ENCODE peak calls at places on chromosomes 11 and 22, in ten cellular contexts. D, P, C, L, G, W, E, I, H and Y are unnamed samples.
A peak's percentile ranks its signal among the peaks of the same experiment; 100 is the strongest.

GRCh38 chr22:21849489-21849888 is 18.0 kb downstream of the MAPK1 start:
- DNase-seq in D (no peak), P (no peak), C (no peak), L (no peak), G (no peak), W (no peak), E (no peak), I (no peak), H (no peak), Y (no peak)

GRCh38 chr11:48900131-48900800 is 83.4 kb downstream of the TRIM51G start:
- DNase-seq in D (no peak), P (no peak), C (no peak), L (no peak), G (peak; percentile 32), W (no peak), E (no peak), I (no peak), H (no peak), Y (no peak)

GRCh38 chr22:41092847-41093371 is 517 bp downstream of the EP300 start:
- DNase-seq in D (no peak), P (no peak), C (peak; percentile 32), L (peak; percentile 66), G (peak; percentile 50), W (no peak), E (peak; percentile 22), I (no peak), H (peak; percentile 42), Y (no peak)

GRCh38 chr22:39381009-39381755 is 18.4 kb upstream of the TAB1 start:
- DNase-seq in D (no peak), P (no peak), C (no peak), L (no peak), G (no peak), W (no peak), E (no peak), I (no peak), H (no peak), Y (no peak)

GRCh38 chr22:23685205-23685784 is 5.5 kb upstream of the RGL4 start:
- DNase-seq in D (no peak), P (no peak), C (no peak), L (no peak), G (no peak), W (no peak), E (no peak), I (no peak), H (no peak), Y (no peak)

GRCh38 chr11:27459191-27459590 is 13.4 kb downstream of the LGR4 start:
- DNase-seq in D (no peak), P (no peak), C (peak; percentile 28), L (no peak), G (no peak), W (no peak), E (no peak), I (no peak), H (no peak), Y (no peak)

GRCh38 chr11:74466916-74467885 is at the start of gene KCNE3:
- DNase-seq in D (no peak), P (no peak), C (peak; percentile 54), L (no peak), G (no peak), W (no peak), E (no peak), I (no peak), H (peak; percentile 65), Y (no peak)

GRCh38 chr22:37358917-37359316 is 68.4 kb downstream of the ELFN2 start:
- DNase-seq in D (no peak), P (no peak), C (no peak), L (no peak), G (no peak), W (no peak), E (no peak), I (no peak), H (no peak), Y (no peak)

GRCh38 chr11:117316197-117316961 is at the start of gene BACE1:
- DNase-seq in D (no peak), P (peak; percentile 94), C (no peak), L (no peak), G (peak; percentile 93), W (no peak), E (peak; percentile 69), I (no peak), H (peak; percentile 83), Y (no peak)

GRCh38 chr11:65499713-65500261 is 942 bp downstream of the MALAT1 start:
- DNase-seq in D (no peak), P (no peak), C (no peak), L (no peak), G (no peak), W (no peak), E (no peak), I (no peak), H (no peak), Y (no peak)

GRCh38 chr11:63762662-63763505 is 5.7 kb downstream of the ZFTA start:
- DNase-seq in D (no peak), P (no peak), C (peak; percentile 67), L (no peak), G (peak; percentile 60), W (no peak), E (no peak), I (no peak), H (peak; percentile 39), Y (no peak)

GRCh38 chr11:8767466-8768142 is 85.0 kb downstream of the RPL27A start:
- DNase-seq in D (no peak), P (no peak), C (no peak), L (no peak), G (no peak), W (no peak), E (no peak), I (no peak), H (no peak), Y (no peak)

GRCh38 chr11:36569095-36569494 is 1.3 kb downstream of the RAG1 start:
- DNase-seq in D (no peak), P (no peak), C (no peak), L (no peak), G (no peak), W (no peak), E (no peak), I (no peak), H (no peak), Y (no peak)

GRCh38 chr11:36578458-36578857 is 10.7 kb downstream of the RAG1 start:
- DNase-seq in D (no peak), P (no peak), C (no peak), L (no peak), G (no peak), W (no peak), E (no peak), I (no peak), H (no peak), Y (no peak)

GRCh38 chr11:36577859-36578258 is 10.1 kb downstream of the RAG1 start:
- DNase-seq in D (no peak), P (no peak), C (no peak), L (no peak), G (no peak), W (no peak), E (no peak), I (no peak), H (no peak), Y (no peak)

GRCh38 chr11:36577373-36577772 is 9.6 kb downstream of the RAG1 start:
- DNase-seq in D (no peak), P (no peak), C (no peak), L (no peak), G (no peak), W (no peak), E (no peak), I (no peak), H (no peak), Y (no peak)

DNA sequence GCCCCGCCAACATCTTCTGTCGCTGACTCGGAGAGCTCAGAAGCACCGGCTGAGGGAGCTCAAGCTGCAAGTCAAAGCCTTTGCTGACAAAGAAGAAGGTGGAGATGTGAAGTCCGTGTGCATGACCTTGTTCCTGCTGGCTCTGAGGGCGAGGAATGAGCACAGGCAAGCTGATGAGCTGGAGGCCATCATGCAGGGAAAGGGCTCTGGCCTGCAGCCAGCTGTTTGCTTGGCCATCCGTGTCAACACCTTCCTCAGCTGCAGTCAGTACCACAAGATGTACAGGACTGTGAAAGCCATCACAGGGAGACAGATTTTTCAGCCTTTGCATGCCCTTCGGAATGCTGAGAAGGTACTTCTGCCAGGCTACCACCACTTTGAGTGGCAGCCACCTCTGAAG is 6.7 kb downstream of the RAG1 start:
- DNase-seq in D (no peak), P (no peak), C (no peak), L (no peak), G (no peak), W (no peak), E (no peak), I (no peak), H (no peak), Y (no peak)
- TF ChIP-seq CTCF in D (no peak), P (no peak), C (no peak), L (no peak), G (no peak), W (no peak), E (no peak), I (no peak), H (no peak), Y (no peak)

DNA sequence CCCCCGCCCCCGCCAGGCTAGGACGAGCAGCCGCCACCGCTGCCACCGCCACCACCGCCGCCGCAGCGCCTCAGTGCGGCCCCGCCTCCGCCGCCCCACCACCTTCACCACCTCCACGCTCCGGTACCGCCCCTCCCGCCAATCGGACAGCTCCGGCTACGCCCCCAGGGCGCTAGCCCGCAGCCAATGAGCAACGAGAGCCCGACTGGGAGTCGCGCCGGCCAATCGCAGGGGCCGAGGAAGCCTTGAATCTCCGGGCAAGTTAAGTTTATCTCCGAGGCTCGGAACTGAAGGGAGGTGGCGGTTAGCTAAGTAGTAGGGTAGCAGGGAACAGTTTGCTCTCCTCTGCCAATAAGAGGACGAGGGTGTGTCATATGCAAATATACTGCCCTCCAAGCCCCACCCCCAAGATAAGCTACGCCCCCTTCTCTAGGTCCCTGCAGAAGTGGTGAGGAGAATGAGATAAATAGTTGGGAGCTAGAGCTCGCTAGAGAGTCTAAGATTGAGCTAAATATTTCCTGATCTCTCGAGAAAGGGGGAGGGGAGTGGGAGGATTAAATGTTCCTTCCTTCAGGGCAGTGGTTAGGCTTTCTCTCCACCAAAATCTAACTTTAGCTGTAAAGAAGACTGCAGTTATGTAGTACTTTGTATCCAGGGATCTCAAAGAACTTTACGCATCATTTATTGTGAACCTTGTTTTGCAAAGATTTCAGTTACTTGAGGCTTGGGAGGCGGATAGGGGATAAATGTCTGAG is at the start of gene SESN3:
- DNase-seq in D (peak; percentile 99), P (peak; percentile 99), C (peak; percentile 99), L (peak; percentile 97), G (peak; percentile 99), W (peak; percentile 99), E (peak; percentile 71), I (peak; percentile 98), H (peak; percentile 99), Y (peak; percentile 99)
- TF ChIP-seq CTCF in D (no peak), P (peak; percentile 10), C (no peak), L (no peak), G (no peak), W (no peak), E (no peak), I (peak; percentile 16), H (no peak), Y (no peak)

GRCh38 chr22:35352214-35353111 is 28.4 kb upstream of the HMOX1 start:
- DNase-seq in D (peak; percentile 17), P (no peak), C (peak; percentile 39), L (peak; percentile 77), G (peak; percentile 75), W (peak; percentile 95), E (peak; percentile 30), I (no peak), H (peak; percentile 92), Y (peak; percentile 99)
- TF ChIP-seq CTCF in D (no peak), P (no peak), C (peak; percentile 21), L (peak; percentile 28), G (no peak), W (no peak), E (peak; percentile 42), I (peak; percentile 45), H (peak; percentile 37), Y (peak; percentile 63)

GRCh38 chr22:24741769-24742168 is 32.8 kb downstream of the PIWIL3 start:
- DNase-seq in D (no peak), P (no peak), C (no peak), L (no peak), G (no peak), W (no peak), E (no peak), I (no peak), H (no peak), Y (no peak)
- TF ChIP-seq CTCF in D (no peak), P (no peak), C (no peak), L (no peak), G (no peak), W (no peak), E (no peak), I (no peak), H (no peak), Y (no peak)